ENCODE peak calls at places on chromosome 2, in ten cellular contexts. T is HEK293T; X is foreskin fibroblast; R is anterior cingulate cortex; H is Daoy; N is stimulated activated CD4-positive, alpha-beta T cell treated with anti-CD3 and anti-CD28 coated beads, Interleukin-15, amount 100 ng/mL, for 24 hours; A is activated CD4-positive, alpha-beta T cell treated with anti-CD3 and anti-CD28 coated beads, Interleukin-2, amount 50 U/mL, for 24 hours; Y is hepatocyte; O is non-pigmented ciliary epithelial cell; V is DMS53. K is an unnamed sample.

GRCh38 chr2:171564463-171564862 is 42.2 kb downstream of the CYBRD1 start:
- DNase-seq in T (no peak), X (no peak), R (no peak), H (no peak), N (no peak), A (no peak), Y (peak), O (no peak), V (no peak), K (no peak)

GRCh38 chr2:102736174-102736606 is 25.6 kb upstream of the TMEM182 start:
- DNase-seq in T (peak), X (peak), R (no peak), H (peak), N (no peak), A (no peak), Y (peak), O (no peak), V (peak), K (no peak)

GRCh38 chr2:43689999-43690398 is 13.8 kb upstream of the C1GALT1C1L start:
- DNase-seq in T (no peak), X (no peak), R (no peak), H (no peak), N (no peak), A (no peak), Y (no peak), O (no peak), V (no peak), K (no peak)

GRCh38 chr2:190404487-190404886 is 3.7 kb upstream of the MFSD6 start:
- DNase-seq in T (no peak), X (peak), R (no peak), H (peak), N (peak), A (no peak), Y (peak), O (peak), V (peak), K (peak)

GRCh38 chr2:175126661-175127060 is 41.3 kb downstream of the ATF2 start:
- DNase-seq in T (no peak), X (no peak), R (no peak), H (no peak), N (no peak), A (no peak), Y (no peak), O (no peak), V (no peak), K (no peak)

GRCh38 chr2:20642026-20642971 is 8.6 kb downstream of the HS1BP3 start:
- DNase-seq in T (peak), X (peak), R (peak), H (peak), N (peak), A (peak), Y (peak), O (no peak), V (peak), K (no peak)

GRCh38 chr2:41856946-41857345 is 190.9 kb upstream of the PKDCC start:
- DNase-seq in T (no peak), X (no peak), R (no peak), H (no peak), N (no peak), A (no peak), Y (no peak), O (no peak), V (no peak), K (no peak)

GRCh38 chr2:238106698-238107524 is 6.8 kb downstream of the ESPNL start:
- DNase-seq in T (peak), X (no peak), R (no peak), H (peak), N (no peak), A (no peak), Y (peak), O (no peak), V (peak), K (no peak)

GRCh38 chr2:6358542-6358941 is 507.2 kb downstream of the CMPK2 start:
- DNase-seq in T (no peak), X (no peak), R (no peak), H (no peak), N (no peak), A (no peak), Y (no peak), O (no peak), V (no peak), K (no peak)

GRCh38 chr2:45259144-45259543 is 249.9 kb upstream of the SIX2 start:
- DNase-seq in T (peak), X (no peak), R (no peak), H (no peak), N (no peak), A (no peak), Y (no peak), O (no peak), V (peak), K (no peak)